ENCODE peak calls at places on chromosome 20, in four cellular contexts. I, R, A and H are unnamed samples.

GRCh38 chr20:25008388-25009217 is 16.1 kb upstream of the APMAP start:
- DNase-seq in A (no peak), I (no peak), R (no peak), H (no peak)

GRCh38 chr20:50302463-50303041 is 111.9 kb downstream of the CEBPB start:
- DNase-seq in I (no peak), R (no peak), A (peak), H (no peak)

GRCh38 chr20:4112490-4113420 is 97.4 kb upstream of the RNF24 start:
- DNase-seq in I (no peak), R (no peak), A (peak), H (no peak)

GRCh38 chr20:20518263-20518662 is 150.4 kb downstream of the INSM1 start:
- DNase-seq in I (no peak), A (no peak), R (no peak), H (no peak)

GRCh38 chr20:20396794-20397193 is 28.9 kb downstream of the INSM1 start:
- DNase-seq in I (no peak), R (no peak), A (no peak), H (no peak)

GRCh38 chr20:59823030-59823423 is 110.4 kb downstream of the SYCP2 start:
- DNase-seq in A (no peak), I (no peak), R (no peak), H (no peak)

GRCh38 chr20:58480455-58481356 is 34.5 kb downstream of the APCDD1L start:
- DNase-seq in I (no peak), A (no peak), R (no peak), H (no peak)

GRCh38 chr20:12924126-12924525 is 84.6 kb upstream of the SPTLC3 start:
- DNase-seq in R (no peak), A (no peak), I (no peak), H (no peak)

GRCh38 chr20:46112430-46113020 is 5.6 kb upstream of the CD40 start:
- DNase-seq in R (no peak), A (no peak), I (no peak), H (no peak)

GRCh38 chr20:43446361-43446879 is 11.3 kb upstream of the SRSF6 start:
- DNase-seq in R (no peak), A (no peak), I (peak), H (no peak)

GRCh38 chr20:23142162-23143050 is 56.3 kb upstream of the CD93 start:
- DNase-seq in R (no peak), A (no peak), I (no peak), H (no peak)

GRCh38 chr20:48544402-48545333 is 283.1 kb downstream of the PREX1 start:
- DNase-seq in A (no peak), I (no peak), R (no peak), H (no peak)

GRCh38 chr20:1389703-1390385 is 3.0 kb downstream of the FKBP1A start:
- DNase-seq in I (no peak), R (no peak), A (no peak), H (no peak)

GRCh38 chr20:36153754-36154695 is 515 bp upstream of the EPB41L1 start:
- DNase-seq in I (peak), A (no peak), R (no peak), H (no peak)

GRCh38 chr20:33740189-33740588 is 8.4 kb downstream of the ZNF341 start:
- DNase-seq in I (no peak), A (no peak), R (no peak), H (no peak)

GRCh38 chr20:3995067-3995748 is 20.1 kb downstream of the RNF24 start:
- DNase-seq in R (no peak), I (peak), A (no peak), H (no peak)

GRCh38 chr20:58921564-58921963 is 59.5 kb upstream of the NELFCD start:
- DNase-seq in R (no peak), I (no peak), A (no peak), H (no peak)

GRCh38 chr20:4613718-4614620 is 107.7 kb upstream of the PRND start:
- DNase-seq in R (peak), I (peak), A (peak), H (no peak)

DNA sequence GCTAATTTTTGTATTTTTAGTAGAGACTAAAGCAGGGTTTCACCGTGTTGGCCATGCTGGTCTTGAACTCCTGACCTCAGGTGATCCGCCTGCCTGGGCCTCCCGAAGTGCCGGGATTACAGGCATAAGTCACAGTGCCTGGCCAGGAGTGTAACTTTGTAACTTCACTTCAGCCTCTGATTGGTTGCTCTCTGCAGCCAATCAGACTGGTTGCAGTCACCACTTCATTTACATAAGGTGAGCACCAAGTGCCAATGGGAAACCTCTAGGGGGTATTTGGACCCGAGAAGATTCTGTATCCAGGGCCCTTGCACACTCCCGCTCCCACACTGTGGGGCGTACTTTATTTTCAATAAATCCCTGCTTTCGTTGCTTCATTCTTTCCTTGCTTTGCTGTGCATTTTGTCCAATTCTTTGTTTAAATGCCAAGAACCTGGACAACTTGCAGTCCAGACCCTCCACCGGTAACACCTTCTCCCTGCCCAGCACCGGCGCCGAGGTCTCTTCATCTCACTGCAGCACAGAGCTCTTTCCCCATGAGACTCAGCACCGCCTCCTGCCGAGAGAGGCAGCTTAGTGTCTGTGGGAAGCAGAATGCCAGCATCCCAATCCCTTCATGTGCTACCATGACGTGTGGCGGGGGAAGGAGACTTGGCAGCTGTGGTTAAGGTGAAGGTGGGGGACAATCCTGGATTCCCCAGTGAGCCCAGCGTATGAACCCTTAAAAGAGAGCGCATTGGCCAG is 14.0 kb upstream of the MRGBP start:
- DNase-seq in A (no peak), R (no peak), I (no peak), H (no peak)
- TF ChIP-seq CTCF in A (peak), R (no peak), I (no peak), H (no peak)

DNA sequence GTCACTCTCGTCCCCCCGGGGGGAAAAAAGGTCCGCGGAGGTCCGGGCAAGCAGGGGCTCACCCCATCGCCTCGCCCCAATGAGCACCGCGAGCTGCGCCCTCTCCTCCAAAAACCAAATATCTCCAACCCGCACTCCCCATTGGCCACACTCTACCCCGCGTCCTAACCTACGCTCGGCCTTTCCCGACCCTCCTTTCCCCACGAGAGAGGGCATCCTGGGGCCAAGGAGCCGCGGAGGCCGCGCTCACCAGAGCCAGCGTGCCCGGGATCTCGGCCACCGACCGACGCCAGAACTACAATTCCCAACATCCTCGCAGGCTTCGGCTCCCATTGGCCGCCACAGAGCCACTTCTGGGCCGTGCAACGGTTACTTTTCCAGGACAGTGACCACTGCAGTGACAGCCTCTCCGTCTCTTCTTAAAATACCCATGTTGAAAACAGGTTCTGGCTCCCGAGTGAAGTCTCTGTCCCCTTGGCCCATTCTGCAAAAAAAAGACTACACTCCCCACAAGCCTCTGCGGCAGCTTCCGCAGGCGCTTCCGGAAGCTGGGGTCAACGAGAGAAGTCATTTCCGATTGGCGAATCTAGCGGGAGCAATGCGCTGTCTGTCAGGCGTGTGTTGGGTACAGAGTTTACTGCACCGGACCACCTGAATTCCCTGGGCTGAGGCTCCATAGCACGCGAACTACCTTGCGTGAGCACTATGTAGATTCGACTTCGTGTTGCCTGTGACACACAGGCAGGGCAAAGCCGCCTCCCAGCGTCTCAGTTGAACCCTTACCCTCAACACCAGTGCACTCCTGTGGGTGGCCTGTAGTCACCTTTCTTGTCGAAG is at the start of gene ZNF343:
- DNase-seq in R (peak), A (peak), I (peak), H (peak)
- TF ChIP-seq CTCF in R (no peak), A (no peak), I (no peak), H (no peak)

GRCh38 chr20:208937-209566 is 18.0 kb upstream of the DEFB129 start:
- DNase-seq in A (peak), I (peak), R (peak), H (peak)
- TF ChIP-seq CTCF in A (peak), I (peak), R (peak), H (peak)

GRCh38 chr20:47314647-47315338 is 41.7 kb downstream of the ZMYND8 start:
- DNase-seq in A (no peak), I (no peak), R (no peak), H (no peak)

GRCh38 chr20:47309806-47310426 is 46.6 kb downstream of the ZMYND8 start:
- DNase-seq in I (no peak), R (no peak), A (no peak), H (no peak)

GRCh38 chr20:47310729-47311128 is 45.8 kb downstream of the ZMYND8 start:
- DNase-seq in R (no peak), A (no peak), I (no peak), H (no peak)

GRCh38 chr20:47311211-47311610 is 45.3 kb downstream of the ZMYND8 start:
- DNase-seq in R (no peak), A (no peak), I (no peak), H (no peak)

GRCh38 chr20:47311967-47312681 is 44.4 kb downstream of the ZMYND8 start:
- DNase-seq in A (no peak), I (no peak), R (no peak), H (no peak)
- TF ChIP-seq CTCF in A (no peak), I (no peak), R (peak), H (no peak)